ENCODE peak calls at places on chromosomes 1 and 21, in eight cellular contexts. C is HL-60, Z is GM23338, G is cardiac fibroblast, L is fibroblast of lung, Y is coronary artery, P is IMR-90, A is fibroblast of mammary gland. J is an unnamed sample.

GRCh38 chr1:1122078-1122811 is 6.4 kb upstream of the C1orf159 start:
- DNase-seq in C (peak), Z (peak), G (peak), L (peak), Y (no peak), P (peak), A (peak), J (peak)

GRCh38 chr1:72285074-72285425 is 2.7 kb upstream of the NEGR1 start:
- DNase-seq in C (no peak), Z (no peak), G (no peak), L (no peak), Y (no peak), P (no peak), A (no peak), J (no peak)

GRCh38 chr1:172778461-172779455 is 119.9 kb downstream of the FASLG start:
- DNase-seq in C (no peak), Z (peak), G (no peak), L (peak), Y (no peak), P (no peak), A (peak), J (peak)

GRCh38 chr21:42406846-42407245 is 3.1 kb downstream of the UBASH3A start:
- DNase-seq in C (no peak), Z (no peak), G (no peak), L (no peak), Y (no peak), P (no peak), A (no peak), J (no peak)

GRCh38 chr1:109626682-109627408 is 7.2 kb downstream of the AMPD2 start:
- DNase-seq in C (no peak), Z (no peak), G (no peak), L (no peak), Y (no peak), P (no peak), A (no peak), J (no peak)

GRCh38 chr1:29176567-29176966 is 5.1 kb downstream of the SRSF4 start:
- DNase-seq in C (no peak), Z (no peak), G (no peak), L (no peak), Y (no peak), P (no peak), A (peak), J (no peak)

GRCh38 chr1:7341145-7341900 is 429.8 kb upstream of the VAMP3 start:
- DNase-seq in C (no peak), Z (no peak), G (peak), L (peak), Y (no peak), P (peak), A (no peak), J (no peak)

GRCh38 chr21:38793926-38794713 is 11.6 kb upstream of the ETS2 start:
- DNase-seq in C (no peak), Z (no peak), G (no peak), L (no peak), Y (no peak), P (no peak), A (no peak), J (no peak)

GRCh38 chr1:6037338-6037762 is 8.3 kb upstream of the KCNAB2 start:
- DNase-seq in C (peak), Z (no peak), G (peak), L (no peak), Y (no peak), P (peak), A (peak), J (peak)

GRCh38 chr1:65527211-65527610 is 106.7 kb downstream of the LEPR start:
- DNase-seq in C (no peak), Z (no peak), G (peak), L (peak), Y (no peak), P (peak), A (peak), J (no peak)

GRCh38 chr1:230375149-230375548 is 51.0 kb downstream of the PGBD5 start:
- DNase-seq in C (no peak), Z (no peak), G (no peak), L (no peak), Y (no peak), P (no peak), A (no peak), J (no peak)

GRCh38 chr1:164559342-164560070 is 522 bp downstream of the PBX1 start:
- DNase-seq in C (no peak), Z (peak), G (peak), L (no peak), Y (peak), P (no peak), A (no peak), J (no peak)

GRCh38 chr1:40877681-40878080 is 15.5 kb upstream of the CITED4 start:
- DNase-seq in C (no peak), Z (peak), G (peak), L (peak), Y (peak), P (peak), A (peak), J (peak)

GRCh38 chr1:11774753-11775152 is 12.8 kb downstream of the C1orf167 start:
- DNase-seq in C (no peak), Z (no peak), G (no peak), L (no peak), Y (no peak), P (no peak), A (no peak), J (no peak)

GRCh38 chr21:15406791-15407190 is 323.0 kb upstream of the USP25 start:
- DNase-seq in C (no peak), Z (no peak), G (no peak), L (no peak), Y (no peak), P (no peak), A (no peak), J (no peak)

GRCh38 chr1:81388435-81388834 is 412.3 kb upstream of the ADGRL2 start:
- DNase-seq in C (no peak), Z (no peak), G (no peak), L (no peak), Y (no peak), P (no peak), A (no peak), J (no peak)

GRCh38 chr1:81391100-81391828 is 409.5 kb upstream of the ADGRL2 start:
- DNase-seq in C (no peak), Z (no peak), G (no peak), L (peak), Y (no peak), P (peak), A (no peak), J (no peak)

GRCh38 chr1:81387446-81387845 is 413.3 kb upstream of the ADGRL2 start:
- DNase-seq in C (no peak), Z (no peak), G (no peak), L (no peak), Y (no peak), P (no peak), A (no peak), J (no peak)
- H3K4me3 ChIP-seq in C (no peak), Z (no peak), G (no peak), L (no peak), Y (no peak), P (no peak), A (no peak), J (no peak)

GRCh38 chr1:119316870-119317416 is 51.6 kb upstream of the HAO2 start:
- DNase-seq in C (no peak), Z (peak), G (no peak), L (no peak), Y (no peak), P (no peak), A (no peak), J (no peak)
- TF ChIP-seq CTCF in C (no peak), Z (peak), G (no peak), L (no peak), Y (no peak), P (no peak), A (peak), J (no peak)

GRCh38 chr21:32370971-32371766 is 21.6 kb downstream of the URB1 start:
- DNase-seq in C (no peak), Z (no peak), G (peak), L (peak), Y (no peak), P (peak), A (peak), J (no peak)
- H3K4me3 ChIP-seq in C (no peak), Z (no peak), G (no peak), L (no peak), Y (no peak), P (no peak), A (no peak), J (no peak)

GRCh38 chr1:84603941-84604830 is 29.9 kb upstream of the CTBS start:
- DNase-seq in C (no peak), Z (peak), G (peak), L (peak), Y (peak), P (peak), A (peak), J (no peak)
- TF ChIP-seq CTCF in C (no peak), Z (peak), G (peak), L (peak), Y (peak), P (peak), A (peak), J (no peak)

GRCh38 chr1:240608707-240609106 is 3.2 kb downstream of the GREM2 start:
- DNase-seq in C (peak), Z (peak), G (no peak), L (no peak), Y (no peak), P (no peak), A (peak), J (peak)
- H3K4me3 ChIP-seq in C (no peak), Z (no peak), G (no peak), L (no peak), Y (no peak), P (no peak), A (no peak), J (no peak)

GRCh38 chr1:222387020-222387816 is 160.7 kb downstream of the HHIPL2 start:
- DNase-seq in C (no peak), Z (peak), G (no peak), L (no peak), Y (no peak), P (no peak), A (no peak), J (peak)
- TF ChIP-seq CTCF in C (no peak), Z (peak), G (peak), L (no peak), Y (no peak), P (peak), A (peak), J (no peak)

J was measured in GM12865.